ENCODE peak calls at places on chromosomes 4 and X, in nine cellular contexts. B is right lobe of liver, D is H54, Q is upper lobe of left lung, R is lower leg skin, F is uterus, J is stomach, O is IMR-90, V is GM12878. A is an unnamed sample.

GRCh38 chrX:41332408-41332987 is 1.5 kb upstream of the DDX3X start:
- DNase-seq in B (peak; percentile 74), D (no peak), Q (no peak), R (peak; percentile 28), F (no peak), J (peak; percentile 53), O (peak; percentile 44), V (no peak), A (peak; percentile 25)

GRCh38 chr4:182585321-182585720 is 331.9 kb downstream of the DCTD start:
- DNase-seq in B (no peak), D (no peak), Q (no peak), R (no peak), F (no peak), J (no peak), O (no peak), V (no peak), A (no peak)

GRCh38 chr4:157204634-157205244 is 15.8 kb upstream of the GRIA2 start:
- DNase-seq in B (no peak), D (no peak), Q (peak; percentile 69), R (no peak), F (no peak), J (no peak), O (peak; percentile 1), V (no peak), A (no peak)

GRCh38 chr4:71732706-71733105 is 51.2 kb downstream of the GC start:
- DNase-seq in B (no peak), D (no peak), Q (no peak), R (no peak), F (no peak), J (no peak), O (peak; percentile 58), V (no peak), A (no peak)

GRCh38 chr4:125313497-125313896 is 1.3 kb upstream of the FAT4 start:
- DNase-seq in B (no peak), D (no peak), Q (no peak), R (peak; percentile 53), F (peak; percentile 17), J (no peak), O (peak; percentile 94), V (no peak), A (peak; percentile 32)

GRCh38 chr4:63757919-63758318 is 651.3 kb downstream of the TECRL start:
- DNase-seq in B (no peak), D (no peak), Q (no peak), R (no peak), F (no peak), J (no peak), O (no peak), V (no peak), A (no peak)

GRCh38 chr4:39855909-39856512 is 121.7 kb downstream of the PDS5A start:
- DNase-seq in B (no peak), D (peak; percentile 5), Q (no peak), R (no peak), F (no peak), J (no peak), O (peak; percentile 48), V (no peak), A (no peak)

GRCh38 chr4:77500801-77501200 is 104.8 kb upstream of the CXCL13 start:
- DNase-seq in B (no peak), D (no peak), Q (no peak), R (no peak), F (no peak), J (no peak), O (no peak), V (no peak), A (no peak)

GRCh38 chr4:77154761-77155499 is 2.1 kb upstream of the CCNG2 start:
- DNase-seq in B (no peak), D (no peak), Q (no peak), R (no peak), F (no peak), J (no peak), O (no peak), V (no peak), A (no peak)

GRCh38 chrX:70289793-70290770 is at the start of the genes KIF4A and PDZD11:
- DNase-seq in B (peak; percentile 87), D (peak; percentile 90), Q (peak; percentile 96), R (peak; percentile 71), F (peak; percentile 77), J (peak; percentile 77), O (peak; percentile 76), V (peak; percentile 54), A (peak; percentile 90)
- TF ChIP-seq POLR2A in B (peak; percentile 32), D (peak; percentile 66), Q (peak; percentile 40), R (no peak), F (no peak), J (no peak), O (peak; percentile 23), V (peak; percentile 91), A (no peak)

GRCh38 chr4:177441803-177442622 is at the start of gene AGA:
- DNase-seq in B (peak; percentile 98), D (peak; percentile 78), Q (peak; percentile 99), R (peak; percentile 94), F (peak; percentile 96), J (peak; percentile 97), O (peak; percentile 93), V (peak; percentile 74), A (peak; percentile 98)
- TF ChIP-seq POLR2A in B (peak; percentile 93), D (peak; percentile 81), Q (peak; percentile 87), R (no peak), F (peak; percentile 59), J (no peak), O (peak; percentile 74), V (peak; percentile 97), A (no peak)

GRCh38 chr4:140372607-140373327 is 679 bp upstream of the SCOC start:
- DNase-seq in B (no peak), D (no peak), Q (no peak), R (no peak), F (no peak), J (no peak), O (peak; percentile 13), V (peak; percentile 28), A (peak; percentile 10)
- TF ChIP-seq POLR2A in B (peak; percentile 46), D (no peak), Q (no peak), R (no peak), F (no peak), J (no peak), O (no peak), V (no peak), A (no peak)

DNA sequence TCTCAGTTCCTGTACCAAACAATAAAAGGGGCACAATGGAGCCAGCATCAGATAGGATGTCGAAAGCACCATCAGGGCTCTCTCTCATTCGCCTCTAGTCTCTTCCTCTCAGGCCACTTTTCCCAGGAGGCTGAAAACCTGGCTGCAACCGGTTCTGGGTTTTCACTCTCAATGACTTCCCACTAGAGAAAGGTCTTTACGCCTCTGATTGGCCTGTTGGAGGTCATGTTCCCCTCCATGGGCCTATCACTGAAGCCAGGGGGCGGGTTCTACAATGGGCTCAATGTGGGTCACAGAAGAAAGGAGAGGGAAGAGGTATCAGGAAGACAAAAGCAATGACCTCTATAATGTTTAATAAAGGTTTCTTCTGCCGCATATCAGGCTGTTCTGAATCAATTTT is 29.3 kb downstream of the ZNF827 start:
- DNase-seq in B (no peak), D (no peak), Q (no peak), R (peak; percentile 47), F (peak; percentile 87), J (peak; percentile 87), O (no peak), V (no peak), A (peak; percentile 86)
- TF ChIP-seq POLR2A in B (no peak), D (no peak), Q (peak; percentile 39), R (no peak), F (no peak), J (no peak), O (no peak), V (no peak), A (no peak)

GRCh38 chrX:49187028-49187394 is 838 bp upstream of the PRICKLE3 start:
- DNase-seq in B (no peak), D (no peak), Q (no peak), R (no peak), F (no peak), J (no peak), O (no peak), V (no peak), A (no peak)

GRCh38 chrX:49184294-49185061 is 1.7 kb downstream of the PRICKLE3 start:
- DNase-seq in B (no peak), D (no peak), Q (peak; percentile 88), R (peak; percentile 91), F (peak; percentile 95), J (peak; percentile 93), O (peak; percentile 83), V (no peak), A (peak; percentile 93)

GRCh38 chrX:49185062-49185394 is 1.1 kb downstream of the PRICKLE3 start:
- DNase-seq in B (no peak), D (no peak), Q (no peak), R (no peak), F (no peak), J (no peak), O (no peak), V (no peak), A (no peak)

GRCh38 chrX:49187526-49187925 is 1.4 kb upstream of the PRICKLE3 start:
- DNase-seq in B (no peak), D (no peak), Q (no peak), R (no peak), F (no peak), J (no peak), O (no peak), V (no peak), A (no peak)

DNA sequence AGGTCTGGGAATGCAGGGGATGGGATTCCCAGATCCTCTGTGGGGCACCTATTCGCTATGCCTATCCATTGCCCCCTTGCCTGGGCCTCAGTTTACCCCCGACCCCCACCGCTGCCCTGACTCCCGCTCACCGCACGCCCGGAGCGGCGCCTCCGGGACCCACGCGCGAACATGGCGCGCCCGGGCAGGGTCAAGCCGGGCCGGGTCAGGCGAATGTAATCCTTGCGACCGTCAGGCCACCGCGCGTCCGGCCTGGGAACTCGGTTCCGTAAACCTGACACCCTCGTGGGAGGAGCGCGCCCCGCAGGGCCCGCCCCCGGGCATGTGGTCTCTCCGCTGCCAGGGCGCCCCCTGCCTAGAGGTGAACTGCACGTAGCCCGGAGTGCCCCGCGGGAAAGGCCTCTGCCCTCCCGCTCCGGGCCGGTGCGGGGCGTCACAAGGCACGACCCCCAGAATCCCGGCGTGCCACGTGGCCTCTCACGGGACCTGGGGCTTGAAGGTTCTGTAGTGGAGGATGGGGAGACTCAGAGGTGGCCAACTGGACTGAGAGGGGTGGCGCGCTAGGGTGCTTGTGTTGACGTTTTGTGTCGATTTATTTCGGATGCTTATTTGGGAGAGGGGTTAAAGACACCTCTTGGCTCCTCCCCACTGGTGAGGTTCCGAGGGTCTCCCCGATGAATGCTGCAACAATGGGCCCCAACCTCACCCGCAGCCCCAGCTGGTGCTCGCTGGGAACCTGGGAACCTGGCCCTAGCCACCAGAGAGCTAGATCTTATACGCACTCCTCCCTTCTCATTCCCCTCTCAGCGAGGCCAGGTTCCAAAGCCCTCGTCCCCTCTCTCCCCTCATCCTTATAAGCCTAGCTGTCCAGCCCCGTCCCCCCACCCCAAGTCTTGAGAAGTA is at the start of gene PRICKLE3:
- DNase-seq in B (peak; percentile 91), D (no peak), Q (peak; percentile 95), R (peak; percentile 69), F (peak; percentile 81), J (peak; percentile 86), O (peak; percentile 29), V (no peak), A (peak; percentile 91)
- TF ChIP-seq POLR2A in B (peak; percentile 68), D (peak; percentile 25), Q (peak; percentile 81), R (no peak), F (peak; percentile 72), J (no peak), O (no peak), V (peak; percentile 85), A (no peak)

A was measured in heart left ventricle.